ENCODE peak calls at places on chromosome 6, in four cellular contexts. One of them, this sample, is unnamed.

GRCh38 chr6:80520195-80520594 is 413.7 kb downstream of the BCKDHB start:
- DNase-seq in upper lobe of right lung: no peak
- DNase-seq in vagina: no peak
- DNase-seq in fibroblast of lung: peak
- DNase-seq in this sample: no peak

GRCh38 chr6:55980627-55981211 is 105.3 kb upstream of the BMP5 start:
- DNase-seq in upper lobe of right lung: no peak
- DNase-seq in fibroblast of lung: peak
- DNase-seq in vagina: no peak
- DNase-seq in this sample: no peak

GRCh38 chr6:63677282-63677681 is 41.7 kb downstream of the PHF3 start:
- DNase-seq in fibroblast of lung: no peak
- DNase-seq in upper lobe of right lung: no peak
- DNase-seq in vagina: no peak
- DNase-seq in this sample: no peak

GRCh38 chr6:22222469-22222868 is 74.4 kb downstream of the PRL start:
- DNase-seq in vagina: no peak
- DNase-seq in fibroblast of lung: no peak
- DNase-seq in upper lobe of right lung: no peak
- DNase-seq in this sample: no peak

GRCh38 chr6:45724511-45724910 is 291.1 kb downstream of the CLIC5 start:
- DNase-seq in vagina: no peak
- DNase-seq in fibroblast of lung: peak
- DNase-seq in upper lobe of right lung: no peak
- DNase-seq in this sample: peak

GRCh38 chr6:87473419-87473903 is 687 bp downstream of the SLC35A1 start:
- DNase-seq in upper lobe of right lung: no peak
- DNase-seq in fibroblast of lung: peak
- DNase-seq in vagina: no peak
- DNase-seq in this sample: peak

GRCh38 chr6:108417027-108417426 is 122.2 kb downstream of the AFG1L start:
- DNase-seq in vagina: no peak
- DNase-seq in fibroblast of lung: peak
- DNase-seq in upper lobe of right lung: no peak
- DNase-seq in this sample: no peak

GRCh38 chr6:37110455-37111155 is 59.3 kb upstream of the PIM1 start:
- DNase-seq in upper lobe of right lung: no peak
- DNase-seq in fibroblast of lung: peak
- DNase-seq in vagina: no peak
- DNase-seq in this sample: no peak

GRCh38 chr6:121354764-121355163 is 20.5 kb upstream of the TBC1D32 start:
- DNase-seq in fibroblast of lung: no peak
- DNase-seq in upper lobe of right lung: no peak
- DNase-seq in vagina: no peak
- DNase-seq in this sample: no peak

GRCh38 chr6:6586671-6587526 is 1.6 kb upstream of the LY86 start:
- DNase-seq in upper lobe of right lung: no peak
- DNase-seq in vagina: no peak
- DNase-seq in fibroblast of lung: no peak
- DNase-seq in this sample: no peak

GRCh38 chr6:153117986-153118886 is 12.8 kb downstream of the RGS17 start:
- DNase-seq in vagina: no peak
- DNase-seq in fibroblast of lung: peak
- DNase-seq in upper lobe of right lung: no peak
- DNase-seq in this sample: no peak

GRCh38 chr6:31744422-31744821 is 4.6 kb downstream of the MSH5 start:
- DNase-seq in upper lobe of right lung: no peak
- DNase-seq in fibroblast of lung: no peak
- DNase-seq in vagina: no peak
- DNase-seq in this sample: no peak

GRCh38 chr6:43981363-43981990 is 145.8 kb downstream of the MRPL14 start:
- DNase-seq in fibroblast of lung: no peak
- DNase-seq in upper lobe of right lung: no peak
- DNase-seq in vagina: no peak
- DNase-seq in this sample: no peak

GRCh38 chr6:40997256-40997957 is 41.6 kb downstream of the UNC5CL start:
- DNase-seq in vagina: no peak
- DNase-seq in fibroblast of lung: peak
- DNase-seq in upper lobe of right lung: no peak
- DNase-seq in this sample: peak

GRCh38 chr6:142359271-142359960 is 57.6 kb downstream of the ADGRG6 start:
- DNase-seq in upper lobe of right lung: no peak
- DNase-seq in vagina: no peak
- DNase-seq in fibroblast of lung: no peak
- DNase-seq in this sample: no peak

GRCh38 chr6:6843057-6843627 is 254.6 kb downstream of the LY86 start:
- DNase-seq in fibroblast of lung: peak
- DNase-seq in vagina: no peak
- DNase-seq in upper lobe of right lung: no peak
- DNase-seq in this sample: no peak

GRCh38 chr6:96032646-96033045 is 16.9 kb downstream of the FUT9 start:
- DNase-seq in vagina: no peak
- DNase-seq in upper lobe of right lung: no peak
- DNase-seq in fibroblast of lung: no peak
- DNase-seq in this sample: no peak

GRCh38 chr6:53692172-53692571 is 26.6 kb upstream of the KLHL31 start:
- DNase-seq in upper lobe of right lung: no peak
- DNase-seq in vagina: no peak
- DNase-seq in fibroblast of lung: no peak
- DNase-seq in this sample: no peak

GRCh38 chr6:129672883-129673631 is 36.9 kb downstream of the ARHGAP18 start:
- DNase-seq in upper lobe of right lung: no peak
- DNase-seq in vagina: no peak
- DNase-seq in fibroblast of lung: peak
- DNase-seq in this sample: no peak

GRCh38 chr6:165962361-165962760 is 205.3 kb downstream of the TBXT start:
- DNase-seq in fibroblast of lung: no peak
- DNase-seq in vagina: no peak
- DNase-seq in upper lobe of right lung: no peak
- DNase-seq in this sample: no peak

GRCh38 chr6:13604546-13605416 is 10.4 kb upstream of the NOL7 start:
- DNase-seq in vagina: no peak
- DNase-seq in upper lobe of right lung: no peak
- DNase-seq in fibroblast of lung: peak
- DNase-seq in this sample: no peak

GRCh38 chr6:158231551-158232444 is 63.6 kb downstream of the GTF2H5 start:
- DNase-seq in vagina: no peak
- DNase-seq in fibroblast of lung: peak
- DNase-seq in upper lobe of right lung: peak
- DNase-seq in this sample: no peak

GRCh38 chr6:159910342-159910741 is 19.6 kb downstream of the MAS1 start:
- DNase-seq in upper lobe of right lung: no peak
- DNase-seq in vagina: no peak
- DNase-seq in fibroblast of lung: no peak
- DNase-seq in this sample: no peak

GRCh38 chr6:40755046-40755681 is 168.0 kb upstream of the LRFN2 start:
- DNase-seq in fibroblast of lung: peak
- DNase-seq in vagina: no peak
- DNase-seq in upper lobe of right lung: no peak
- DNase-seq in this sample: no peak

GRCh38 chr6:160966493-160967229 is 24.9 kb upstream of the MAP3K4 start:
- DNase-seq in upper lobe of right lung: no peak
- DNase-seq in fibroblast of lung: no peak
- DNase-seq in vagina: no peak
- DNase-seq in this sample: no peak
- TF ChIP-seq CTCF in upper lobe of right lung: no peak
- TF ChIP-seq CTCF in fibroblast of lung: no peak
- TF ChIP-seq CTCF in vagina: no peak
- TF ChIP-seq CTCF in this sample: no peak

GRCh38 chr6:81562169-81562568 is 190.3 kb downstream of the TENT5A start:
- DNase-seq in upper lobe of right lung: no peak
- DNase-seq in fibroblast of lung: peak
- DNase-seq in vagina: no peak
- DNase-seq in this sample: peak
- H3K4me3 ChIP-seq in upper lobe of right lung: no peak
- H3K4me3 ChIP-seq in fibroblast of lung: no peak
- H3K4me3 ChIP-seq in vagina: no peak
- H3K4me3 ChIP-seq in this sample: no peak

GRCh38 chr6:4644962-4645361 is 131.2 kb upstream of the CDYL start:
- DNase-seq in vagina: no peak
- DNase-seq in upper lobe of right lung: no peak
- DNase-seq in fibroblast of lung: no peak
- DNase-seq in this sample: no peak

GRCh38 chr6:4649728-4650127 is 126.5 kb upstream of the CDYL start:
- DNase-seq in vagina: no peak
- DNase-seq in fibroblast of lung: no peak
- DNase-seq in upper lobe of right lung: no peak
- DNase-seq in this sample: no peak

GRCh38 chr6:4647414-4648365 is 128.5 kb upstream of the CDYL start:
- DNase-seq in vagina: no peak
- DNase-seq in upper lobe of right lung: peak
- DNase-seq in fibroblast of lung: peak
- DNase-seq in this sample: peak

GRCh38 chr6:4641461-4641860 is 134.7 kb upstream of the CDYL start:
- DNase-seq in vagina: no peak
- DNase-seq in upper lobe of right lung: no peak
- DNase-seq in fibroblast of lung: no peak
- DNase-seq in this sample: no peak

GRCh38 chr6:4645713-4646356 is 130.4 kb upstream of the CDYL start:
- DNase-seq in fibroblast of lung: no peak
- DNase-seq in vagina: no peak
- DNase-seq in upper lobe of right lung: no peak
- DNase-seq in this sample: no peak
- TF ChIP-seq CTCF in fibroblast of lung: no peak
- TF ChIP-seq CTCF in vagina: no peak
- TF ChIP-seq CTCF in upper lobe of right lung: no peak
- TF ChIP-seq CTCF in this sample: peak

GRCh38 chr6:52664991-52665686 is 5.8 kb upstream of the TMEM14A start:
- DNase-seq in upper lobe of right lung: no peak
- DNase-seq in vagina: no peak
- DNase-seq in fibroblast of lung: no peak
- DNase-seq in this sample: no peak
- H3K4me3 ChIP-seq in upper lobe of right lung: peak
- H3K4me3 ChIP-seq in vagina: peak
- H3K4me3 ChIP-seq in fibroblast of lung: peak
- H3K4me3 ChIP-seq in this sample: peak

GRCh38 chr6:11618533-11618932 is 81.0 kb downstream of the TMEM170B start:
- DNase-seq in fibroblast of lung: peak
- DNase-seq in vagina: no peak
- DNase-seq in upper lobe of right lung: no peak
- DNase-seq in this sample: no peak
- TF ChIP-seq CTCF in fibroblast of lung: peak
- TF ChIP-seq CTCF in vagina: no peak
- TF ChIP-seq CTCF in upper lobe of right lung: peak
- TF ChIP-seq CTCF in this sample: peak

DNA sequence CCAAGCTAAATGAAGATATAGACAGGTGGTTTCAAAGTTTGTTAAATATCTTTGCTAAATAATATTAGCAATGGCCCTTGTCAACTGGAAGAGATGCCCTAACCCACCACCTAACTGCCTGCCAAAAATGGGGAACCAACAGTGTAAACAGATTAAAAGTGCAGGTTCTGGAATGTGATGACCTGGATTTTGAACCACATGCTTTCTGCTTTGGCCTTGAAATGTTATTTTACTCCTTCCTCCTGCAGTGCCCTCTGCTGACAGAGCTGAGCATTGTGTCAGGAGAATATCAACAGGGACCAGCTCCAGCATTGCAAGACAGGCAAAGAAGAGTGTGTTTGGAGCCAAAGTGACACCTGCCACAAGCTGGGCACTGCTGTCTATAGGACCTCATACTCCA is 226.6 kb downstream of the MYLK4 start:
- DNase-seq in fibroblast of lung: no peak
- DNase-seq in vagina: peak
- DNase-seq in upper lobe of right lung: no peak
- DNase-seq in this sample: no peak
- H3K4me3 ChIP-seq in fibroblast of lung: no peak
- H3K4me3 ChIP-seq in vagina: no peak
- H3K4me3 ChIP-seq in upper lobe of right lung: no peak
- H3K4me3 ChIP-seq in this sample: no peak

DNA sequence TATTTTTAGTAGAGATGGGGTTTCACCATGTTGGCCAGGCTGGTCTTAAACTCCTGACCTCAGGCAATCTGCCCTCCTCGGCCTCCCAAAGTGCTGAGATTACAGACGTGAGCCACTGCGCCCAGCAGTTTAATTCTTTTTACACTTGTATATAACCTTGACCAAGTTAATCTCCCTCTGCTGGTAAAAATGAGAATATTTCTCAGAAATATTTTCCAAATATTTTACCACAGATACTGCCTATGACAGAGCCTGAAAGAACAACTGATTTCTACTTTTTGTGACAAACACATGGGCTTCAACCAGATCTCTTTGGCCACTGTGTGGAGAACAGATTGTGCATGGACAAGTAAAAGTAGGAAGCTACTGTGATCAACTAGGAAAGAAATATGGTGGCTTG is 21.2 kb upstream of the NHSL1 start:
- DNase-seq in upper lobe of right lung: no peak
- DNase-seq in fibroblast of lung: no peak
- DNase-seq in vagina: no peak
- DNase-seq in this sample: no peak
- TF ChIP-seq CTCF in upper lobe of right lung: peak
- TF ChIP-seq CTCF in fibroblast of lung: peak
- TF ChIP-seq CTCF in vagina: no peak
- TF ChIP-seq CTCF in this sample: peak

GRCh38 chr6:131952886-131953509 is 1.8 kb upstream of the CCN2 start:
- DNase-seq in fibroblast of lung: no peak
- DNase-seq in vagina: no peak
- DNase-seq in upper lobe of right lung: no peak
- DNase-seq in this sample: no peak
- H3K4me3 ChIP-seq in fibroblast of lung: no peak
- H3K4me3 ChIP-seq in vagina: no peak
- H3K4me3 ChIP-seq in upper lobe of right lung: no peak
- H3K4me3 ChIP-seq in this sample: no peak

This sample was measured in retinal pigment epithelial cell.